ENCODE peak calls at places on chromosomes 2 and 18, in seven cellular contexts. One of them, this sample, is unnamed.

GRCh38 chr2:148058641-148059040 is 37.8 kb downstream of the MBD5 start:
- DNase-seq in IMR-90: peak; percentile 60
- DNase-seq in GM12878: no peak
- DNase-seq in A549: no peak
- DNase-seq in H1: no peak
- DNase-seq in HepG2: no peak
- DNase-seq in HCT116: no peak
- DNase-seq in this sample: no peak

GRCh38 chr18:79578396-79579260 is 101.0 kb upstream of the CTDP1 start:
- DNase-seq in H1: no peak
- DNase-seq in IMR-90: no peak
- DNase-seq in A549: no peak
- DNase-seq in HepG2: no peak
- DNase-seq in HCT116: no peak
- DNase-seq in GM12878: no peak
- DNase-seq in this sample: no peak

GRCh38 chr2:197869501-197870111 is 65.2 kb downstream of the PLCL1 start:
- DNase-seq in HCT116: no peak
- DNase-seq in H1: no peak
- DNase-seq in GM12878: no peak
- DNase-seq in HepG2: no peak
- DNase-seq in A549: no peak
- DNase-seq in IMR-90: no peak
- DNase-seq in this sample: no peak

GRCh38 chr2:183037281-183037659 is 987 bp downstream of the NCKAP1 start:
- DNase-seq in HepG2: peak; percentile 20
- DNase-seq in H1: no peak
- DNase-seq in HCT116: peak; percentile 31
- DNase-seq in IMR-90: peak; percentile 47
- DNase-seq in A549: no peak
- DNase-seq in GM12878: no peak
- DNase-seq in this sample: no peak

GRCh38 chr18:59238385-59238784 is 18.4 kb downstream of the GRP start:
- DNase-seq in A549: no peak
- DNase-seq in HCT116: no peak
- DNase-seq in H1: no peak
- DNase-seq in GM12878: no peak
- DNase-seq in HepG2: no peak
- DNase-seq in IMR-90: no peak
- DNase-seq in this sample: no peak

GRCh38 chr2:239178954-239179353 is 221.9 kb downstream of the HDAC4 start:
- DNase-seq in GM12878: no peak
- DNase-seq in H1: no peak
- DNase-seq in HepG2: no peak
- DNase-seq in HCT116: no peak
- DNase-seq in A549: no peak
- DNase-seq in IMR-90: no peak
- DNase-seq in this sample: no peak

GRCh38 chr2:143034292-143035074 is 94.7 kb upstream of the ARHGAP15 start:
- DNase-seq in H1: no peak
- DNase-seq in HepG2: peak; percentile 90
- DNase-seq in HCT116: peak; percentile 67
- DNase-seq in GM12878: peak; percentile 53
- DNase-seq in IMR-90: peak; percentile 82
- DNase-seq in A549: peak; percentile 85
- DNase-seq in this sample: peak; percentile 67

GRCh38 chr2:128311755-128312341 is 6.8 kb downstream of the HS6ST1 start:
- DNase-seq in IMR-90: no peak
- DNase-seq in A549: no peak
- DNase-seq in H1: no peak
- DNase-seq in HepG2: no peak
- DNase-seq in GM12878: no peak
- DNase-seq in HCT116: no peak
- DNase-seq in this sample: no peak

GRCh38 chr18:73520229-73520628 is 627.4 kb downstream of the FBXO15 start:
- DNase-seq in HepG2: peak; percentile 5
- DNase-seq in GM12878: no peak
- DNase-seq in A549: peak; percentile 4
- DNase-seq in IMR-90: peak; percentile 19
- DNase-seq in HCT116: no peak
- DNase-seq in H1: peak; percentile 21
- DNase-seq in this sample: no peak

GRCh38 chr2:100606740-100607343 is 44.0 kb downstream of the PDCL3 start:
- DNase-seq in H1: peak; percentile 3
- DNase-seq in GM12878: no peak
- DNase-seq in IMR-90: peak; percentile 46
- DNase-seq in HepG2: peak; percentile 52
- DNase-seq in HCT116: peak; percentile 41
- DNase-seq in A549: peak; percentile 61
- DNase-seq in this sample: peak; percentile 48

GRCh38 chr18:28890796-28891195 is 713.9 kb upstream of the CDH2 start:
- DNase-seq in IMR-90: no peak
- DNase-seq in H1: no peak
- DNase-seq in HepG2: no peak
- DNase-seq in A549: no peak
- DNase-seq in GM12878: no peak
- DNase-seq in HCT116: no peak
- DNase-seq in this sample: no peak

GRCh38 chr2:215435261-215435808 is 533 bp downstream of the FN1 start:
- DNase-seq in H1: no peak
- DNase-seq in A549: peak; percentile 24
- DNase-seq in HepG2: no peak
- DNase-seq in HCT116: no peak
- DNase-seq in GM12878: no peak
- DNase-seq in IMR-90: no peak
- DNase-seq in this sample: peak; percentile 12

GRCh38 chr18:13993730-13994129 is 78.4 kb upstream of the MC2R start:
- DNase-seq in H1: no peak
- DNase-seq in HepG2: no peak
- DNase-seq in A549: no peak
- DNase-seq in GM12878: no peak
- DNase-seq in IMR-90: no peak
- DNase-seq in HCT116: no peak
- DNase-seq in this sample: no peak

GRCh38 chr18:25465152-25465790 is 113.3 kb upstream of the ZNF521 start:
- DNase-seq in IMR-90: no peak
- DNase-seq in HepG2: no peak
- DNase-seq in H1: no peak
- DNase-seq in GM12878: no peak
- DNase-seq in HCT116: no peak
- DNase-seq in A549: no peak
- DNase-seq in this sample: no peak

GRCh38 chr2:177353084-177353483 is 39.5 kb upstream of the AGPS start:
- DNase-seq in A549: no peak
- DNase-seq in H1: no peak
- DNase-seq in HCT116: no peak
- DNase-seq in GM12878: no peak
- DNase-seq in IMR-90: peak; percentile 34
- DNase-seq in HepG2: no peak
- DNase-seq in this sample: no peak
- TF ChIP-seq CEBPB in A549: no peak
- TF ChIP-seq CEBPB in H1: no peak
- TF ChIP-seq CEBPB in HCT116: no peak
- TF ChIP-seq CEBPB in GM12878: no peak
- TF ChIP-seq CEBPB in IMR-90: no peak
- TF ChIP-seq CEBPB in HepG2: no peak
- TF ChIP-seq CEBPB in this sample: no peak

DNA sequence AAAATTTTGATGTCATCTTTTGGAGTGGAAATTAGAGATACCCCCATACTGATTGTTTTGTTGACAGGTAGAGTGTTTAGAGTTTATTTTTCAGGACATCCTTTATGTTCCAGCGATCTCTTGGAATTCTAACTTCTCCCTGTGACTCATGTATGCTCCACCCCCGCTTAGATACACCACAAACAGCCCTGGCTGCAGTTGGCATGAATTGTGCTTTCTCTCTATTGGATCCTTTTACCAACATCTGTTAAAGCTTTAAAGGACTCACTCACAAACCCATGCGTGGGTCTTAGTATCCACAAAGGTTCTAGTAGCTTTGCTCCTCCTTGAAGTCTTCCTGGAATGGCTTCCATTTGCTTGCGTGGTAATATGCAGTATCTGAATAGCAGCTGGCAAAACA is 409.5 kb upstream of the POU3F3 start:
- DNase-seq in HepG2: no peak
- DNase-seq in IMR-90: no peak
- DNase-seq in H1: no peak
- DNase-seq in A549: no peak
- DNase-seq in HCT116: no peak
- DNase-seq in GM12878: no peak
- DNase-seq in this sample: no peak
- H3K27ac ChIP-seq in HepG2: no peak overlapping the region
- H3K27ac ChIP-seq in IMR-90: no peak overlapping the region
- H3K27ac ChIP-seq in H1: no peak overlapping the region
- H3K27ac ChIP-seq in A549: no peak overlapping the region
- H3K27ac ChIP-seq in HCT116: no peak overlapping the region
- H3K27ac ChIP-seq in GM12878: no peak overlapping the region
- H3K27ac ChIP-seq in this sample: no peak overlapping the region

GRCh38 chr2:19901201-19901457 is 654 bp downstream of the TTC32 start:
- DNase-seq in GM12878: no peak
- DNase-seq in HepG2: no peak
- DNase-seq in IMR-90: no peak
- DNase-seq in HCT116: no peak
- DNase-seq in H1: no peak
- DNase-seq in A549: no peak
- DNase-seq in this sample: no peak
- TF ChIP-seq CEBPB in GM12878: no peak
- TF ChIP-seq CEBPB in HepG2: no peak
- TF ChIP-seq CEBPB in IMR-90: no peak
- TF ChIP-seq CEBPB in HCT116: no peak
- TF ChIP-seq CEBPB in H1: no peak
- TF ChIP-seq CEBPB in A549: no peak
- TF ChIP-seq CEBPB in this sample: no peak

DNA sequence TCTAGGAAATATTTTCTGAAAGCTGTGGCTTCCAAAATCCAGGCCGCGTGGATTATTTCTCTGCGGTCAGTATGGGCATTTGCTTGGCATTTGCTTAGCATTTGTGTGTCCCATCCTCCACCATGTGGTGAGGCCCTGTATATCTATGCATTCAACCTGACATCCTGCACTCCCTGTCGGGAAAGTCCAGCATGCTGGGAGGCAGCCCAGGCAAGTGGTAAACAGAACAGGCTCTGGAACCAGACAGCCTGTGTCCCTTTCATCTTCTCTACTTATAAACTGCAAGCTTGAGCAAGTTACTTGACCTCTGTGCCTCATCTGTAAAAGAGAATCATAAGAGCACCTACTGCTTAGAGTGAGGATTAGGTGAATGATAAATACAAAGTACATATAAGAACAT is 316.8 kb upstream of the MMADHC start:
- DNase-seq in IMR-90: no peak
- DNase-seq in HCT116: no peak
- DNase-seq in H1: no peak
- DNase-seq in A549: no peak
- DNase-seq in HepG2: no peak
- DNase-seq in GM12878: no peak
- DNase-seq in this sample: no peak
- H3K27ac ChIP-seq in IMR-90: no peak overlapping the region
- H3K27ac ChIP-seq in HCT116: no peak overlapping the region
- H3K27ac ChIP-seq in H1: no peak overlapping the region
- H3K27ac ChIP-seq in A549: no peak overlapping the region
- H3K27ac ChIP-seq in HepG2: no peak overlapping the region
- H3K27ac ChIP-seq in GM12878: no peak overlapping the region
- H3K27ac ChIP-seq in this sample: no peak overlapping the region